ENCODE peak calls at places on chromosomes 5 and 9, in eight cellular contexts. H is CD4-positive, alpha-beta T cell; I is CD8-positive, alpha-beta T cell; C is NCI-H1436 treated with DMSO at 0.1 percent for 48 hours; Y is stimulated activated CD8-positive, alpha-beta memory T cell treated with anti-CD3 and anti-CD28 coated beads, Interleukin-4, amount 100 ng/mL, for 1 hour; J is NCI-H345; M is fibroblast of mammary gland; K is fibroblast of the conjunctiva. U is an unnamed sample.

GRCh38 chr5:130759061-130759460 is 406.0 kb downstream of the HINT1 start:
- DNase-seq in H (no peak), I (no peak), C (no peak), Y (no peak), J (no peak), M (no peak), K (no peak), U (no peak)

GRCh38 chr9:106953166-106953565 is 90.2 kb downstream of the ZNF462 start:
- DNase-seq in H (no peak), I (no peak), C (no peak), Y (no peak), J (no peak), M (peak), K (no peak), U (no peak)

GRCh38 chr5:64811050-64811640 is 42.4 kb downstream of the CWC27 start:
- DNase-seq in H (no peak), I (no peak), C (no peak), Y (no peak), J (peak), M (peak), K (peak), U (peak)

GRCh38 chr9:121388140-121388925 is 18.3 kb upstream of the STOM start:
- DNase-seq in H (no peak), I (no peak), C (no peak), Y (no peak), J (no peak), M (no peak), K (no peak), U (no peak)

GRCh38 chr5:72600401-72600981 is 93.3 kb upstream of the ZNF366 start:
- DNase-seq in H (no peak), I (no peak), C (no peak), Y (no peak), J (no peak), M (peak), K (peak), U (no peak)

GRCh38 chr9:99026956-99027298 is 78.0 kb upstream of the TGFBR1 start:
- DNase-seq in H (no peak), I (no peak), C (no peak), Y (no peak), J (no peak), M (no peak), K (no peak), U (no peak)

GRCh38 chr5:21152611-21153010 is 1164.6 kb upstream of the CDH18 start:
- DNase-seq in H (no peak), I (no peak), C (no peak), Y (no peak), J (peak), M (peak), K (peak), U (peak)

GRCh38 chr5:150358261-150359095 is 981 bp downstream of the TCOF1 start:
- DNase-seq in H (no peak), I (no peak), C (no peak), Y (no peak), J (no peak), M (peak), K (no peak), U (no peak)

GRCh38 chr9:26746357-26747072 is 146.1 kb downstream of the CAAP1 start:
- DNase-seq in H (no peak), I (no peak), C (no peak), Y (no peak), J (no peak), M (peak), K (no peak), U (no peak)

GRCh38 chr5:109299557-109299956 is 110.2 kb downstream of the PJA2 start:
- DNase-seq in H (no peak), I (no peak), C (no peak), Y (no peak), J (peak), M (no peak), K (no peak), U (no peak)

GRCh38 chr5:159912033-159912800 is 4.1 kb upstream of the ADRA1B start:
- DNase-seq in H (no peak), I (no peak), C (no peak), Y (no peak), J (no peak), M (peak), K (peak), U (no peak)

GRCh38 chr5:89377752-89378455 is 494.9 kb upstream of the MEF2C start:
- DNase-seq in H (no peak), I (no peak), C (no peak), Y (no peak), J (no peak), M (peak), K (no peak), U (no peak)

GRCh38 chr5:6583049-6583880 is 49.6 kb downstream of the NSUN2 start:
- DNase-seq in H (no peak), I (no peak), C (no peak), Y (no peak), J (no peak), M (no peak), K (no peak), U (no peak)

GRCh38 chr5:102582706-102583105 is 83.9 kb upstream of the SLCO6A1 start:
- DNase-seq in H (no peak), I (no peak), C (no peak), Y (no peak), J (no peak), M (no peak), K (no peak), U (no peak)

GRCh38 chr5:171858303-171858702 is 72.7 kb downstream of the SMIM23 start:
- DNase-seq in H (no peak), I (no peak), C (no peak), Y (no peak), J (peak), M (no peak), K (no peak), U (no peak)

GRCh38 chr9:71202931-71203330 is 81.5 kb upstream of the TRPM3 start:
- DNase-seq in H (no peak), I (no peak), C (no peak), Y (no peak), J (no peak), M (no peak), K (no peak), U (no peak)

GRCh38 chr5:56309262-56309826 is 76.2 kb upstream of the ANKRD55 start:
- DNase-seq in H (no peak), I (no peak), C (no peak), Y (no peak), J (no peak), M (no peak), K (no peak), U (no peak)

GRCh38 chr9:86262436-86262835 is 3.0 kb upstream of the C9orf153 start:
- DNase-seq in H (no peak), I (no peak), C (no peak), Y (no peak), J (no peak), M (no peak), K (no peak), U (no peak)

GRCh38 chr5:74974451-74975089 is 77.8 kb downstream of the GCNT4 start:
- DNase-seq in H (peak), I (peak), C (no peak), Y (no peak), J (no peak), M (no peak), K (no peak), U (no peak)

GRCh38 chr5:145221416-145221815 is 613.7 kb downstream of the PRELID2 start:
- DNase-seq in H (no peak), I (no peak), C (no peak), Y (no peak), J (no peak), M (no peak), K (no peak), U (no peak)

GRCh38 chr5:170442921-170443320 is 53.8 kb upstream of the KCNMB1 start:
- DNase-seq in H (no peak), I (no peak), C (no peak), Y (no peak), J (no peak), M (no peak), K (no peak), U (no peak)

GRCh38 chr5:34040411-34040810 is 2.6 kb downstream of the C1QTNF3 start:
- DNase-seq in H (no peak), I (no peak), C (no peak), Y (no peak), J (no peak), M (no peak), K (no peak), U (no peak)

GRCh38 chr9:101995231-101995630 is 256.8 kb upstream of the GRIN3A start:
- DNase-seq in H (no peak), I (no peak), C (no peak), Y (no peak), J (no peak), M (peak), K (no peak), U (no peak)

GRCh38 chr9:131951905-131952304 is 127.8 kb downstream of the MED27 start:
- DNase-seq in H (no peak), I (no peak), C (no peak), Y (no peak), J (no peak), M (peak), K (peak), U (no peak)

GRCh38 chr5:54757541-54757940 is 227.9 kb downstream of the ESM1 start:
- DNase-seq in H (no peak), I (no peak), C (no peak), Y (no peak), J (no peak), M (no peak), K (no peak), U (no peak)

GRCh38 chr5:58239731-58240130 is 220.2 kb downstream of the PLK2 start:
- DNase-seq in H (no peak), I (no peak), C (no peak), Y (no peak), J (no peak), M (no peak), K (no peak), U (no peak)

GRCh38 chr5:170745481-170746061 is 38.0 kb upstream of the GABRP start:
- DNase-seq in H (no peak), I (no peak), C (no peak), Y (no peak), J (no peak), M (no peak), K (no peak), U (no peak)

U was measured in NCI-H1417 treated with DMSO at 0.1 percent for 48 hours.